ENCODE peak calls at places on chromosomes 11 and 22, in seven cellular contexts. One of them, this sample, is unnamed.

GRCh38 chr11:34805937-34806336 is 110.2 kb downstream of the APIP start:
- DNase-seq in activated CD4-positive, CD25-positive, alpha-beta regulatory T cell treated with anti-CD3 and anti-CD28 coated beads, Interleukin-2, amount 50 U/mL, for 72 hours: no peak
- DNase-seq in upper lobe of left lung: no peak
- DNase-seq in NCI-H69: no peak
- DNase-seq in GM20000: no peak
- DNase-seq in NCI-H510A: no peak
- DNase-seq in AG04450: no peak
- DNase-seq in this sample: no peak

GRCh38 chr11:126053340-126054286 is 9.1 kb downstream of the CDON start:
- DNase-seq in activated CD4-positive, CD25-positive, alpha-beta regulatory T cell treated with anti-CD3 and anti-CD28 coated beads, Interleukin-2, amount 50 U/mL, for 72 hours: no peak
- DNase-seq in upper lobe of left lung: no peak
- DNase-seq in NCI-H69: no peak
- DNase-seq in GM20000: no peak
- DNase-seq in NCI-H510A: no peak
- DNase-seq in AG04450: no peak
- DNase-seq in this sample: no peak

GRCh38 chr11:46382644-46383403 is 1.4 kb downstream of the MDK start:
- DNase-seq in activated CD4-positive, CD25-positive, alpha-beta regulatory T cell treated with anti-CD3 and anti-CD28 coated beads, Interleukin-2, amount 50 U/mL, for 72 hours: no peak
- DNase-seq in upper lobe of left lung: no peak
- DNase-seq in NCI-H69: peak
- DNase-seq in GM20000: no peak
- DNase-seq in NCI-H510A: no peak
- DNase-seq in AG04450: no peak
- DNase-seq in this sample: no peak

GRCh38 chr22:35337932-35338331 is 38.2 kb downstream of the TOM1 start:
- DNase-seq in activated CD4-positive, CD25-positive, alpha-beta regulatory T cell treated with anti-CD3 and anti-CD28 coated beads, Interleukin-2, amount 50 U/mL, for 72 hours: no peak
- DNase-seq in upper lobe of left lung: no peak
- DNase-seq in NCI-H69: peak
- DNase-seq in GM20000: no peak
- DNase-seq in NCI-H510A: no peak
- DNase-seq in AG04450: no peak
- DNase-seq in this sample: no peak

GRCh38 chr11:6864436-6864835 is 1.6 kb downstream of the OR10A2 start:
- DNase-seq in activated CD4-positive, CD25-positive, alpha-beta regulatory T cell treated with anti-CD3 and anti-CD28 coated beads, Interleukin-2, amount 50 U/mL, for 72 hours: no peak
- DNase-seq in upper lobe of left lung: no peak
- DNase-seq in NCI-H69: no peak
- DNase-seq in GM20000: no peak
- DNase-seq in NCI-H510A: no peak
- DNase-seq in AG04450: no peak
- DNase-seq in this sample: no peak

GRCh38 chr22:18104566-18104965 is 6.0 kb upstream of the TUBA8 start:
- DNase-seq in activated CD4-positive, CD25-positive, alpha-beta regulatory T cell treated with anti-CD3 and anti-CD28 coated beads, Interleukin-2, amount 50 U/mL, for 72 hours: no peak
- DNase-seq in upper lobe of left lung: no peak
- DNase-seq in NCI-H69: peak
- DNase-seq in GM20000: no peak
- DNase-seq in NCI-H510A: no peak
- DNase-seq in AG04450: no peak
- DNase-seq in this sample: no peak

GRCh38 chr11:19879309-19880087 is 166.9 kb downstream of the NAV2 start:
- DNase-seq in activated CD4-positive, CD25-positive, alpha-beta regulatory T cell treated with anti-CD3 and anti-CD28 coated beads, Interleukin-2, amount 50 U/mL, for 72 hours: no peak
- DNase-seq in upper lobe of left lung: no peak
- DNase-seq in NCI-H69: no peak
- DNase-seq in GM20000: no peak
- DNase-seq in NCI-H510A: no peak
- DNase-seq in AG04450: no peak
- DNase-seq in this sample: no peak

GRCh38 chr11:106514706-106515105 is 437.2 kb downstream of the AASDHPPT start:
- DNase-seq in activated CD4-positive, CD25-positive, alpha-beta regulatory T cell treated with anti-CD3 and anti-CD28 coated beads, Interleukin-2, amount 50 U/mL, for 72 hours: no peak
- DNase-seq in upper lobe of left lung: no peak
- DNase-seq in NCI-H69: no peak
- DNase-seq in GM20000: no peak
- DNase-seq in NCI-H510A: no peak
- DNase-seq in AG04450: no peak
- DNase-seq in this sample: no peak

GRCh38 chr22:40345801-40346177 is 511 bp upstream of the ADSL start:
- DNase-seq in activated CD4-positive, CD25-positive, alpha-beta regulatory T cell treated with anti-CD3 and anti-CD28 coated beads, Interleukin-2, amount 50 U/mL, for 72 hours: peak
- DNase-seq in upper lobe of left lung: peak
- DNase-seq in NCI-H69: peak
- DNase-seq in GM20000: peak
- DNase-seq in NCI-H510A: no peak
- DNase-seq in AG04450: no peak
- DNase-seq in this sample: no peak

GRCh38 chr11:130209128-130209932 is 49.7 kb downstream of the ST14 start:
- DNase-seq in activated CD4-positive, CD25-positive, alpha-beta regulatory T cell treated with anti-CD3 and anti-CD28 coated beads, Interleukin-2, amount 50 U/mL, for 72 hours: no peak
- DNase-seq in upper lobe of left lung: peak
- DNase-seq in NCI-H69: no peak
- DNase-seq in GM20000: no peak
- DNase-seq in NCI-H510A: no peak
- DNase-seq in AG04450: no peak
- DNase-seq in this sample: peak

GRCh38 chr11:20489948-20490347 is 102.4 kb downstream of the PRMT3 start:
- DNase-seq in activated CD4-positive, CD25-positive, alpha-beta regulatory T cell treated with anti-CD3 and anti-CD28 coated beads, Interleukin-2, amount 50 U/mL, for 72 hours: no peak
- DNase-seq in upper lobe of left lung: no peak
- DNase-seq in NCI-H69: peak
- DNase-seq in GM20000: peak
- DNase-seq in NCI-H510A: no peak
- DNase-seq in AG04450: no peak
- DNase-seq in this sample: no peak

GRCh38 chr11:77602385-77603105 is 12.8 kb downstream of the AQP11 start:
- DNase-seq in activated CD4-positive, CD25-positive, alpha-beta regulatory T cell treated with anti-CD3 and anti-CD28 coated beads, Interleukin-2, amount 50 U/mL, for 72 hours: no peak
- DNase-seq in upper lobe of left lung: no peak
- DNase-seq in NCI-H69: no peak
- DNase-seq in GM20000: no peak
- DNase-seq in NCI-H510A: no peak
- DNase-seq in AG04450: peak
- DNase-seq in this sample: no peak

GRCh38 chr11:12189543-12190235 is 79.3 kb downstream of the MICAL2 start:
- DNase-seq in activated CD4-positive, CD25-positive, alpha-beta regulatory T cell treated with anti-CD3 and anti-CD28 coated beads, Interleukin-2, amount 50 U/mL, for 72 hours: no peak
- DNase-seq in upper lobe of left lung: no peak
- DNase-seq in NCI-H69: peak
- DNase-seq in GM20000: no peak
- DNase-seq in NCI-H510A: peak
- DNase-seq in AG04450: no peak
- DNase-seq in this sample: no peak

GRCh38 chr11:107916671-107917241 is 11.5 kb upstream of the RAB39A start:
- DNase-seq in activated CD4-positive, CD25-positive, alpha-beta regulatory T cell treated with anti-CD3 and anti-CD28 coated beads, Interleukin-2, amount 50 U/mL, for 72 hours: peak
- DNase-seq in upper lobe of left lung: no peak
- DNase-seq in NCI-H69: peak
- DNase-seq in GM20000: peak
- DNase-seq in NCI-H510A: peak
- DNase-seq in AG04450: no peak
- DNase-seq in this sample: no peak

GRCh38 chr11:32839308-32839707 is 9.6 kb downstream of the PRRG4 start:
- DNase-seq in activated CD4-positive, CD25-positive, alpha-beta regulatory T cell treated with anti-CD3 and anti-CD28 coated beads, Interleukin-2, amount 50 U/mL, for 72 hours: no peak
- DNase-seq in upper lobe of left lung: no peak
- DNase-seq in NCI-H69: no peak
- DNase-seq in GM20000: no peak
- DNase-seq in NCI-H510A: no peak
- DNase-seq in AG04450: no peak
- DNase-seq in this sample: no peak

GRCh38 chr11:17751558-17751957 is 17.0 kb downstream of the KCNC1 start:
- DNase-seq in activated CD4-positive, CD25-positive, alpha-beta regulatory T cell treated with anti-CD3 and anti-CD28 coated beads, Interleukin-2, amount 50 U/mL, for 72 hours: no peak
- DNase-seq in upper lobe of left lung: no peak
- DNase-seq in NCI-H69: no peak
- DNase-seq in GM20000: no peak
- DNase-seq in NCI-H510A: no peak
- DNase-seq in AG04450: no peak
- DNase-seq in this sample: no peak

GRCh38 chr11:106624377-106624776 is 393.9 kb downstream of the GUCY1A2 start:
- DNase-seq in activated CD4-positive, CD25-positive, alpha-beta regulatory T cell treated with anti-CD3 and anti-CD28 coated beads, Interleukin-2, amount 50 U/mL, for 72 hours: no peak
- DNase-seq in upper lobe of left lung: no peak
- DNase-seq in NCI-H69: no peak
- DNase-seq in GM20000: no peak
- DNase-seq in NCI-H510A: peak
- DNase-seq in AG04450: no peak
- DNase-seq in this sample: no peak

GRCh38 chr22:46546466-46547178 is 9.2 kb upstream of the CELSR1 start:
- DNase-seq in activated CD4-positive, CD25-positive, alpha-beta regulatory T cell treated with anti-CD3 and anti-CD28 coated beads, Interleukin-2, amount 50 U/mL, for 72 hours: no peak
- DNase-seq in upper lobe of left lung: peak
- DNase-seq in NCI-H69: no peak
- DNase-seq in GM20000: no peak
- DNase-seq in NCI-H510A: no peak
- DNase-seq in AG04450: no peak
- DNase-seq in this sample: no peak

This sample was measured in ascending aorta.